ENCODE peak calls at places on chromosome 15, in nine cellular contexts. I, F, V, X, G, B, N, A and Q are unnamed samples.

GRCh38 chr15:65056868-65057548 is 10.8 kb downstream of the RASL12 start:
- DNase-seq in I (no peak), F (no peak), V (no peak), X (no peak), G (no peak), B (no peak), N (no peak), A (no peak), Q (no peak)

GRCh38 chr15:68487087-68487843 is 55.3 kb upstream of the ITGA11 start:
- DNase-seq in I (no peak), F (peak), V (no peak), X (no peak), G (no peak), B (no peak), N (no peak), A (no peak), Q (peak)

GRCh38 chr15:50594311-50594710 is 47.8 kb upstream of the USP50 start:
- DNase-seq in I (no peak), F (no peak), V (no peak), X (no peak), G (no peak), B (no peak), N (no peak), A (no peak), Q (no peak)

GRCh38 chr15:71329041-71329440 is 213.8 kb downstream of the THSD4 start:
- DNase-seq in I (no peak), F (peak), V (no peak), X (peak), G (no peak), B (no peak), N (no peak), A (no peak), Q (no peak)

GRCh38 chr15:55348281-55348778 is 29.3 kb downstream of the PIGB start:
- DNase-seq in I (no peak), F (no peak), V (no peak), X (no peak), G (no peak), B (no peak), N (no peak), A (no peak), Q (no peak)

GRCh38 chr15:44883219-44883900 is 73.1 kb upstream of the TERB2 start:
- DNase-seq in I (no peak), F (no peak), V (no peak), X (no peak), G (no peak), B (no peak), N (no peak), A (no peak), Q (no peak)

GRCh38 chr15:60520825-60521368 is 42.0 kb upstream of the ICE2 start:
- DNase-seq in I (no peak), F (no peak), V (peak), X (peak), G (peak), B (no peak), N (peak), A (peak), Q (no peak)

GRCh38 chr15:100033140-100033857 is 300.1 kb upstream of the LYSMD4 start:
- DNase-seq in I (no peak), F (no peak), V (no peak), X (no peak), G (no peak), B (peak), N (no peak), A (no peak), Q (peak)

GRCh38 chr15:80309769-80310384 is 57.9 kb upstream of the CTXND1 start:
- DNase-seq in I (no peak), F (no peak), V (no peak), X (no peak), G (no peak), B (peak), N (no peak), A (no peak), Q (no peak)

GRCh38 chr15:99683000-99683670 is 50.1 kb downstream of the LYSMD4 start:
- DNase-seq in I (no peak), F (no peak), V (no peak), X (no peak), G (no peak), B (no peak), N (no peak), A (no peak), Q (no peak)

GRCh38 chr15:33067456-33067855 is 127.1 kb downstream of the FMN1 start:
- DNase-seq in I (no peak), F (peak), V (no peak), X (no peak), G (no peak), B (peak), N (no peak), A (no peak), Q (peak)